ENCODE peak calls at places on chromosomes 6 and 20, in seven cellular contexts. I, G, K, T, V, H and A are unnamed samples.

GRCh38 chr20:46308258-46309157 is at the start of gene CDH22:
- DNase-seq in V (peak; percentile 48), G (peak; percentile 52), H (no peak), K (no peak), T (no peak), I (peak; percentile 22), A (peak; percentile 91)

GRCh38 chr20:7003598-7003997 is 236.1 kb downstream of the BMP2 start:
- DNase-seq in H (no peak), I (no peak), V (no peak), K (no peak), T (no peak), G (no peak), A (no peak)

GRCh38 chr20:16194961-16195360 is 378.3 kb downstream of the KIF16B start:
- DNase-seq in T (no peak), G (no peak), V (no peak), H (no peak), I (no peak), K (no peak), A (no peak)

GRCh38 chr6:105069821-105070445 is 109.9 kb downstream of the POPDC3 start:
- DNase-seq in V (no peak), K (no peak), T (no peak), I (no peak), H (no peak), G (no peak), A (no peak)

GRCh38 chr6:116561377-116562018 is 7.9 kb downstream of the CALHM4 start:
- DNase-seq in K (no peak), I (peak; percentile 55), V (peak; percentile 70), H (peak; percentile 78), T (no peak), G (peak; percentile 84), A (peak; percentile 70)

GRCh38 chr6:43807228-43808061 is 37.4 kb downstream of the VEGFA start:
- DNase-seq in K (no peak), H (no peak), T (no peak), V (peak; percentile 60), G (peak; percentile 69), I (no peak), A (peak; percentile 68)

GRCh38 chr6:70686548-70687133 is 19.0 kb downstream of the SMAP1 start:
- DNase-seq in H (no peak), I (no peak), K (no peak), V (peak; percentile 39), T (no peak), G (peak; percentile 49), A (peak; percentile 24)

GRCh38 chr6:90955246-90955645 is 368.4 kb upstream of the MAP3K7 start:
- DNase-seq in V (no peak), H (no peak), T (no peak), K (no peak), G (no peak), I (no peak), A (no peak)

GRCh38 chr20:6613280-6613861 is 154.1 kb upstream of the BMP2 start:
- DNase-seq in I (no peak), G (no peak), T (no peak), H (no peak), K (no peak), V (no peak), A (no peak)

GRCh38 chr6:75376347-75377024 is 91.9 kb upstream of the TMEM30A start:
- DNase-seq in V (no peak), H (no peak), T (no peak), K (no peak), I (no peak), G (no peak), A (no peak)

GRCh38 chr6:28497893-28498292 is 17.7 kb downstream of the GPX6 start:
- DNase-seq in I (no peak), H (no peak), T (no peak), G (no peak), V (no peak), K (no peak), A (no peak)
- TF ChIP-seq SIN3A in I (no peak), H (no peak), T (no peak), G (no peak), V (no peak), K (no peak), A (no peak)

DNA sequence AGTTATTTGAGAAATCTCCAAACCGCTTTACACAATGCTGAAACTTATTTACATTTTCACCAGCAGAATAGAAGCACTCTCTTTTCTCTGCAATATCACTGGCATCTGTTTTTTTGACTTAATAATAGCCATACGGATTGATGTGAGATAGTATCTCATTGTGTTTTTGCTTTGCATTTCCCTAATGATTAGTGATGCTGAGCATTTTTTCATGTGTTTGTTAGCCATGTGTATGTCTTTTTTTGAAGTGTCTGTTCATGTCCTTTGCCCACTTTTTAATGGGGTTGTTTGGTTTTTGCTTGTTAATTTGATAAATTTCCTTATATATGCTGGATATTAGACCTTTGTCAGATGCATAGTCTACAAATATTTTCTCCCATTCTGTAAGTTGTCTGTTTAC is 73.6 kb downstream of the FBXO5 start:
- DNase-seq in V (no peak), T (no peak), K (no peak), I (no peak), G (no peak), H (no peak), A (no peak)
- TF ChIP-seq SIN3A in V (no peak), T (no peak), K (no peak), I (no peak), G (no peak), H (no peak), A (no peak)

GRCh38 chr6:85291326-85291725 is 158.6 kb upstream of the NT5E start:
- DNase-seq in V (peak; percentile 12), I (no peak), T (no peak), K (no peak), G (no peak), H (no peak), A (no peak)
- TF ChIP-seq SIN3A in V (no peak), I (no peak), T (no peak), K (no peak), G (no peak), H (no peak), A (no peak)

DNA sequence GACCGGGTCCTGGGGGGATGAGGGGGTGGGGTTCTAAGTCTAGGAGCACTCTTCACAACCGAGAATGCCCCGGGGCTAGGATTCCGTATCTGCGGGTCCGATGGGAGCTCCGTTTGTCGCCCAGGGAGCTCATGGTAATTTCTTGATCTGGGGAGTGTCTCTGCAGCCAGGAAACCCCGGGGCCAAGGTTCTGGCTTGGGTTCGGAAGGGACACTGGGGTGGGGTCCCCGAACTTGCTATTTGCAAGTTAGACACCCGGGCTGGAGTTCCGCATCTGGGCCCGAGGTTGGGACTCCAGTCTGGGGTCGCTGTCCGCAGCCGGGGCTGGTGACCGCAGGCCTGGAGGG is 397 bp downstream of the PEDS1 start:
- DNase-seq in I (no peak), G (no peak), T (no peak), H (no peak), V (no peak), K (no peak), A (no peak)
- TF ChIP-seq SIN3A in I (no peak), G (no peak), T (no peak), H (no peak), V (peak; percentile 66), K (no peak), A (no peak)